ENCODE peak calls at places on chromosomes 11 and 22, in nine cellular contexts. M is T1000, G is germinal center, R is GOT3, Z is M059J, X is RCC 7860, C is osteocyte, P is K562, D is fibroblast of lung. S is an unnamed sample.

GRCh38 chr11:66081505-66081904 is 11.4 kb downstream of the PACS1 start:
- DNase-seq in M (no peak), G (peak), R (no peak), Z (peak), X (no peak), C (peak), P (peak), D (peak), S (no peak)

GRCh38 chr22:42299586-42300285 is 29.3 kb upstream of the TCF20 start:
- DNase-seq in M (no peak), G (peak), R (no peak), Z (no peak), X (no peak), C (no peak), P (peak), D (no peak), S (no peak)

GRCh38 chr22:46674367-46674781 is 54.2 kb downstream of the GRAMD4 start:
- DNase-seq in M (no peak), G (peak), R (no peak), Z (no peak), X (no peak), C (no peak), P (no peak), D (no peak), S (no peak)

GRCh38 chr11:17778352-17778751 is 43.8 kb downstream of the KCNC1 start:
- DNase-seq in M (no peak), G (no peak), R (no peak), Z (no peak), X (no peak), C (no peak), P (no peak), D (no peak), S (no peak)

GRCh38 chr11:76237041-76237649 is 30.8 kb upstream of the WNT11 start:
- DNase-seq in M (no peak), G (no peak), R (no peak), Z (no peak), X (no peak), C (no peak), P (no peak), D (no peak), S (no peak)

GRCh38 chr11:31649567-31649966 is 140.0 kb downstream of the ELP4 start:
- DNase-seq in M (no peak), G (no peak), R (no peak), Z (no peak), X (no peak), C (no peak), P (no peak), D (no peak), S (no peak)

GRCh38 chr22:32043391-32043790 is 330 bp downstream of the SLC5A1 start:
- DNase-seq in M (no peak), G (no peak), R (no peak), Z (no peak), X (no peak), C (no peak), P (no peak), D (no peak), S (no peak)

GRCh38 chr11:74320538-74320937 is 9.1 kb upstream of the P4HA3 start:
- DNase-seq in M (no peak), G (no peak), R (no peak), Z (peak), X (peak), C (no peak), P (no peak), D (peak), S (no peak)

GRCh38 chr22:42039271-42039670 is 31.3 kb downstream of the NAGA start:
- DNase-seq in M (no peak), G (no peak), R (no peak), Z (peak), X (no peak), C (no peak), P (no peak), D (no peak), S (no peak)

GRCh38 chr22:21567456-21568206 is at the start of gene UBE2L3:
- DNase-seq in M (peak), G (peak), R (peak), Z (peak), X (peak), C (peak), P (peak), D (peak), S (peak)

S was measured in NCI-H748 treated with DMSO at 0.1 percent for 48 hours.